ENCODE peak calls at places on chromosomes 3 and 15, in seven cellular contexts. H, W, P, R, U, I and X are unnamed samples.

GRCh38 chr3:146308682-146309081 is 57.8 kb upstream of the PLSCR4 start:
- DNase-seq in R (no peak), U (no peak), I (no peak), P (no peak), W (no peak), H (no peak), X (no peak)

GRCh38 chr3:65107174-65107573 is 419.4 kb upstream of the ADAMTS9 start:
- DNase-seq in P (no peak), R (no peak), U (no peak), W (no peak), I (no peak), H (no peak), X (no peak)

GRCh38 chr3:69090021-69090420 is 5.3 kb downstream of the ARL6IP5 start:
- DNase-seq in R (no peak), P (no peak), W (no peak), I (no peak), H (no peak), U (no peak), X (no peak)

GRCh38 chr3:124928333-124929202 is 6.0 kb downstream of the MUC13 start:
- DNase-seq in I (peak; percentile 40), P (peak; percentile 38), W (peak; percentile 21), U (peak; percentile 53), R (peak; percentile 67), H (peak; percentile 54), X (peak; percentile 11)

GRCh38 chr3:106425021-106425420 is 556.2 kb upstream of the CBLB start:
- DNase-seq in H (no peak), U (no peak), R (no peak), P (no peak), W (no peak), I (no peak), X (no peak)

GRCh38 chr3:15443826-15444524 is 16.6 kb downstream of the EAF1 start:
- DNase-seq in P (no peak), H (no peak), R (no peak), W (no peak), U (no peak), I (no peak), X (no peak)

GRCh38 chr15:25787855-25788521 is 75.1 kb downstream of the ATP10A start:
- DNase-seq in H (no peak), U (no peak), I (no peak), W (no peak), P (no peak), R (no peak), X (no peak)

GRCh38 chr3:134423153-134423552 is 48.9 kb upstream of the AMOTL2 start:
- DNase-seq in H (no peak), R (no peak), P (no peak), I (no peak), U (no peak), W (no peak), X (no peak)

GRCh38 chr3:170387952-170388351 is 30.4 kb downstream of the SKIL start:
- DNase-seq in W (no peak), H (no peak), R (no peak), P (no peak), U (no peak), I (no peak), X (no peak)

GRCh38 chr3:181316481-181316880 is 326.9 kb upstream of the DNAJC19 start:
- DNase-seq in U (no peak), P (no peak), R (no peak), I (no peak), H (peak; percentile 15), W (no peak), X (no peak)